ENCODE peak calls at places on chromosomes 3 and 15, in eight cellular contexts. One of them, this sample, is unnamed.

GRCh38 chr3:156812521-156813335 is 13.4 kb upstream of the LEKR1 start:
- DNase-seq in cardiac fibroblast: peak
- DNase-seq in AG04450: no peak
- DNase-seq in mammary epithelial cell: peak
- DNase-seq in GM04503: no peak
- DNase-seq in HTR-8/SVneo: no peak
- DNase-seq in substantia nigra: peak
- DNase-seq in naive B cell: no peak
- DNase-seq in this sample: peak

GRCh38 chr3:45064512-45065372 is 38.6 kb downstream of the CLEC3B start:
- DNase-seq in AG04450: peak
- DNase-seq in HTR-8/SVneo: no peak
- DNase-seq in substantia nigra: no peak
- DNase-seq in cardiac fibroblast: peak
- DNase-seq in GM04503: peak
- DNase-seq in naive B cell: no peak
- DNase-seq in mammary epithelial cell: peak
- DNase-seq in this sample: peak

GRCh38 chr3:56720836-56721235 is 37.8 kb upstream of the TASOR start:
- DNase-seq in substantia nigra: no peak
- DNase-seq in HTR-8/SVneo: no peak
- DNase-seq in GM04503: no peak
- DNase-seq in cardiac fibroblast: no peak
- DNase-seq in AG04450: no peak
- DNase-seq in mammary epithelial cell: no peak
- DNase-seq in naive B cell: no peak
- DNase-seq in this sample: no peak

GRCh38 chr15:52100807-52101206 is 11.8 kb downstream of the BCL2L10 start:
- DNase-seq in GM04503: peak
- DNase-seq in naive B cell: no peak
- DNase-seq in substantia nigra: no peak
- DNase-seq in HTR-8/SVneo: no peak
- DNase-seq in cardiac fibroblast: peak
- DNase-seq in AG04450: peak
- DNase-seq in mammary epithelial cell: peak
- DNase-seq in this sample: peak

GRCh38 chr3:139185482-139185881 is 140.8 kb upstream of the PRR23C start:
- DNase-seq in cardiac fibroblast: no peak
- DNase-seq in AG04450: no peak
- DNase-seq in naive B cell: no peak
- DNase-seq in GM04503: no peak
- DNase-seq in substantia nigra: no peak
- DNase-seq in mammary epithelial cell: no peak
- DNase-seq in HTR-8/SVneo: no peak
- DNase-seq in this sample: no peak

GRCh38 chr3:56137406-56137805 is 330.9 kb downstream of the ERC2 start:
- DNase-seq in GM04503: no peak
- DNase-seq in cardiac fibroblast: peak
- DNase-seq in HTR-8/SVneo: no peak
- DNase-seq in mammary epithelial cell: no peak
- DNase-seq in naive B cell: no peak
- DNase-seq in substantia nigra: no peak
- DNase-seq in AG04450: no peak
- DNase-seq in this sample: no peak

GRCh38 chr3:172321035-172321434 is 127.2 kb downstream of the GHSR start:
- DNase-seq in HTR-8/SVneo: no peak
- DNase-seq in GM04503: no peak
- DNase-seq in naive B cell: no peak
- DNase-seq in mammary epithelial cell: no peak
- DNase-seq in cardiac fibroblast: peak
- DNase-seq in AG04450: no peak
- DNase-seq in substantia nigra: no peak
- DNase-seq in this sample: no peak

GRCh38 chr3:11479230-11479620 is 164.5 kb downstream of the VGLL4 start:
- DNase-seq in mammary epithelial cell: no peak
- DNase-seq in GM04503: no peak
- DNase-seq in substantia nigra: no peak
- DNase-seq in naive B cell: no peak
- DNase-seq in cardiac fibroblast: no peak
- DNase-seq in HTR-8/SVneo: no peak
- DNase-seq in AG04450: no peak
- DNase-seq in this sample: no peak

GRCh38 chr3:72727726-72728125 is 120.5 kb downstream of the SHQ1 start:
- DNase-seq in substantia nigra: no peak
- DNase-seq in mammary epithelial cell: no peak
- DNase-seq in cardiac fibroblast: no peak
- DNase-seq in HTR-8/SVneo: no peak
- DNase-seq in naive B cell: no peak
- DNase-seq in GM04503: no peak
- DNase-seq in AG04450: no peak
- DNase-seq in this sample: no peak

GRCh38 chr15:94792166-94792565 is 560.8 kb downstream of the MCTP2 start:
- DNase-seq in GM04503: no peak
- DNase-seq in HTR-8/SVneo: peak
- DNase-seq in AG04450: peak
- DNase-seq in mammary epithelial cell: peak
- DNase-seq in naive B cell: no peak
- DNase-seq in substantia nigra: no peak
- DNase-seq in cardiac fibroblast: peak
- DNase-seq in this sample: peak

GRCh38 chr3:124269619-124270018 is 277.7 kb upstream of the ROPN1 start:
- DNase-seq in HTR-8/SVneo: no peak
- DNase-seq in cardiac fibroblast: no peak
- DNase-seq in GM04503: no peak
- DNase-seq in naive B cell: no peak
- DNase-seq in substantia nigra: no peak
- DNase-seq in AG04450: no peak
- DNase-seq in mammary epithelial cell: no peak
- DNase-seq in this sample: no peak

GRCh38 chr15:52093167-52093538 is 19.4 kb downstream of the BCL2L10 start:
- DNase-seq in substantia nigra: no peak
- DNase-seq in HTR-8/SVneo: no peak
- DNase-seq in cardiac fibroblast: no peak
- DNase-seq in naive B cell: no peak
- DNase-seq in GM04503: no peak
- DNase-seq in mammary epithelial cell: no peak
- DNase-seq in AG04450: no peak
- DNase-seq in this sample: no peak

GRCh38 chr15:74174216-74174965 is 881 bp downstream of the ISLR start:
- DNase-seq in HTR-8/SVneo: no peak
- DNase-seq in substantia nigra: no peak
- DNase-seq in cardiac fibroblast: no peak
- DNase-seq in naive B cell: no peak
- DNase-seq in GM04503: no peak
- DNase-seq in AG04450: no peak
- DNase-seq in mammary epithelial cell: no peak
- DNase-seq in this sample: no peak

GRCh38 chr15:58957101-58957973 is 23.9 kb upstream of the SLTM start:
- DNase-seq in substantia nigra: peak
- DNase-seq in AG04450: no peak
- DNase-seq in naive B cell: peak
- DNase-seq in mammary epithelial cell: peak
- DNase-seq in HTR-8/SVneo: peak
- DNase-seq in cardiac fibroblast: peak
- DNase-seq in GM04503: no peak
- DNase-seq in this sample: peak

GRCh38 chr3:47261301-47261700 is 21.3 kb downstream of the KIF9 start:
- DNase-seq in HTR-8/SVneo: no peak
- DNase-seq in GM04503: no peak
- DNase-seq in substantia nigra: no peak
- DNase-seq in AG04450: no peak
- DNase-seq in mammary epithelial cell: peak
- DNase-seq in naive B cell: no peak
- DNase-seq in cardiac fibroblast: no peak
- DNase-seq in this sample: peak

GRCh38 chr15:98690272-98690671 is 41.9 kb downstream of the IGF1R start:
- DNase-seq in naive B cell: no peak
- DNase-seq in HTR-8/SVneo: no peak
- DNase-seq in AG04450: no peak
- DNase-seq in mammary epithelial cell: no peak
- DNase-seq in GM04503: no peak
- DNase-seq in cardiac fibroblast: no peak
- DNase-seq in substantia nigra: no peak
- DNase-seq in this sample: no peak

GRCh38 chr3:188908002-188908850 is 263.5 kb upstream of the TPRG1 start:
- DNase-seq in GM04503: no peak
- DNase-seq in cardiac fibroblast: no peak
- DNase-seq in AG04450: no peak
- DNase-seq in substantia nigra: no peak
- DNase-seq in mammary epithelial cell: no peak
- DNase-seq in naive B cell: no peak
- DNase-seq in HTR-8/SVneo: no peak
- DNase-seq in this sample: no peak

GRCh38 chr3:192445768-192446644 is 281.3 kb downstream of the FGF12 start:
- DNase-seq in substantia nigra: peak
- DNase-seq in cardiac fibroblast: peak
- DNase-seq in mammary epithelial cell: peak
- DNase-seq in HTR-8/SVneo: no peak
- DNase-seq in GM04503: no peak
- DNase-seq in AG04450: no peak
- DNase-seq in naive B cell: no peak
- DNase-seq in this sample: no peak

GRCh38 chr3:150248116-150248864 is 159.8 kb upstream of the TSC22D2 start:
- DNase-seq in naive B cell: no peak
- DNase-seq in substantia nigra: no peak
- DNase-seq in cardiac fibroblast: peak
- DNase-seq in AG04450: peak
- DNase-seq in mammary epithelial cell: peak
- DNase-seq in HTR-8/SVneo: peak
- DNase-seq in GM04503: peak
- DNase-seq in this sample: no peak

GRCh38 chr3:162740941-162741596 is 1244.5 kb downstream of the OTOL1 start:
- DNase-seq in GM04503: no peak
- DNase-seq in HTR-8/SVneo: no peak
- DNase-seq in AG04450: no peak
- DNase-seq in cardiac fibroblast: no peak
- DNase-seq in mammary epithelial cell: no peak
- DNase-seq in substantia nigra: no peak
- DNase-seq in naive B cell: no peak
- DNase-seq in this sample: no peak

This sample was measured in bronchial epithelial cell.